ENCODE peak calls at places on chromosomes 6 and 20, in ten cellular contexts. S is transverse colon, M is heart right ventricle, N is A549, B is MM.1S, X is prostate gland, V is H9, L is neuronal stem cell, A is colonic mucosa, T is uterus. K is an unnamed sample.

GRCh38 chr20:45117581-45117980 is 2.6 kb upstream of the WFDC5 start:
- DNase-seq in S (peak), M (no peak), N (no peak), B (peak), X (no peak), V (no peak), L (no peak), A (peak), T (no peak), K (no peak)

GRCh38 chr20:22371843-22372242 is 212.5 kb downstream of the FOXA2 start:
- DNase-seq in S (no peak), M (no peak), N (no peak), B (peak), X (no peak), V (no peak), L (no peak), A (no peak), T (no peak), K (no peak)

GRCh38 chr6:50850223-50850751 is 31.6 kb downstream of the TFAP2B start:
- DNase-seq in S (no peak), M (no peak), N (no peak), B (no peak), X (no peak), V (peak), L (no peak), A (no peak), T (no peak), K (no peak)

GRCh38 chr20:13212750-13213149 is 8.3 kb upstream of the ISM1 start:
- DNase-seq in S (no peak), M (no peak), N (no peak), B (no peak), X (no peak), V (no peak), L (no peak), A (no peak), T (no peak), K (no peak)

GRCh38 chr6:106287215-106287614 is 38.3 kb downstream of the ATG5 start:
- DNase-seq in S (no peak), M (no peak), N (no peak), B (no peak), X (peak), V (no peak), L (no peak), A (no peak), T (no peak), K (no peak)

GRCh38 chr20:59137532-59137931 is 26.1 kb upstream of the ZNF831 start:
- DNase-seq in S (peak), M (peak), N (no peak), B (no peak), X (peak), V (no peak), L (no peak), A (peak), T (no peak), K (no peak)

GRCh38 chr20:31675828-31676533 is 38.3 kb downstream of the COX4I2 start:
- DNase-seq in S (no peak), M (no peak), N (no peak), B (peak), X (no peak), V (no peak), L (no peak), A (peak), T (no peak), K (no peak)

GRCh38 chr6:34561227-34561530 is 5.0 kb upstream of the SPDEF start:
- DNase-seq in S (no peak), M (no peak), N (no peak), B (no peak), X (no peak), V (no peak), L (no peak), A (no peak), T (no peak), K (no peak)

GRCh38 chr6:32664827-32665362 is 1.6 kb downstream of the HLA-DQB1 start:
- DNase-seq in S (peak), M (peak), N (no peak), B (no peak), X (no peak), V (peak), L (no peak), A (no peak), T (no peak), K (peak)

GRCh38 chr6:4909063-4909645 is 94.7 kb downstream of the RPP40 start:
- DNase-seq in S (peak), M (no peak), N (no peak), B (no peak), X (no peak), V (no peak), L (no peak), A (no peak), T (no peak), K (no peak)

GRCh38 chr6:4084444-4085328 is 5.7 kb upstream of the FAM217A start:
- DNase-seq in S (no peak), M (no peak), N (no peak), B (no peak), X (no peak), V (no peak), L (no peak), A (no peak), T (no peak), K (no peak)

GRCh38 chr20:41540916-41541315 is 77.3 kb downstream of the CHD6 start:
- DNase-seq in S (no peak), M (no peak), N (no peak), B (no peak), X (no peak), V (no peak), L (no peak), A (no peak), T (no peak), K (no peak)

GRCh38 chr20:6114696-6115095 is 8.1 kb downstream of the FERMT1 start:
- DNase-seq in S (no peak), M (no peak), N (no peak), B (no peak), X (no peak), V (no peak), L (no peak), A (no peak), T (no peak), K (no peak)

GRCh38 chr6:90286884-90287488 is 9.7 kb downstream of the BACH2 start:
- DNase-seq in S (peak), M (no peak), N (peak), B (peak), X (peak), V (peak), L (peak), A (peak), T (no peak), K (no peak)

GRCh38 chr6:158049055-158050028 is 67.7 kb downstream of the SYNJ2 start:
- DNase-seq in S (no peak), M (no peak), N (no peak), B (no peak), X (no peak), V (peak), L (no peak), A (no peak), T (no peak), K (no peak)

GRCh38 chr6:41193171-41193734 is 7.7 kb downstream of the TREML2 start:
- DNase-seq in S (no peak), M (no peak), N (no peak), B (no peak), X (no peak), V (no peak), L (no peak), A (no peak), T (no peak), K (peak)

GRCh38 chr20:37223053-37223452 is 38.6 kb downstream of the GHRH start:
- DNase-seq in S (no peak), M (no peak), N (peak), B (no peak), X (no peak), V (no peak), L (no peak), A (no peak), T (no peak), K (no peak)

GRCh38 chr20:62703853-62704228 is 4.8 kb upstream of the NTSR1 start:
- DNase-seq in S (no peak), M (peak), N (no peak), B (no peak), X (no peak), V (no peak), L (no peak), A (no peak), T (no peak), K (no peak)

GRCh38 chr6:135686784-135687301 is 164.7 kb upstream of the PDE7B start:
- DNase-seq in S (no peak), M (no peak), N (no peak), B (no peak), X (no peak), V (no peak), L (no peak), A (no peak), T (no peak), K (no peak)

GRCh38 chr20:56730003-56730402 is 100.9 kb downstream of the TFAP2C start:
- DNase-seq in S (no peak), M (no peak), N (no peak), B (no peak), X (no peak), V (no peak), L (no peak), A (no peak), T (no peak), K (no peak)

GRCh38 chr6:134512946-134513345 is 195.0 kb upstream of the SGK1 start:
- DNase-seq in S (no peak), M (peak), N (no peak), B (no peak), X (no peak), V (no peak), L (no peak), A (no peak), T (no peak), K (no peak)

GRCh38 chr6:115838763-115839401 is 221.8 kb downstream of the FRK start:
- DNase-seq in S (peak), M (no peak), N (peak), B (peak), X (no peak), V (peak), L (no peak), A (peak), T (no peak), K (no peak)

GRCh38 chr6:53103993-53104675 is 38.9 kb downstream of the FBXO9 start:
- DNase-seq in S (no peak), M (no peak), N (peak), B (peak), X (no peak), V (no peak), L (no peak), A (no peak), T (no peak), K (no peak)

GRCh38 chr20:33811763-33812672 is 870 bp downstream of the CHMP4B start:
- DNase-seq in S (peak), M (peak), N (peak), B (peak), X (peak), V (no peak), L (no peak), A (no peak), T (peak), K (peak)

GRCh38 chr6:124487778-124488431 is 474.3 kb upstream of the RNF217 start:
- DNase-seq in S (no peak), M (no peak), N (no peak), B (no peak), X (no peak), V (no peak), L (no peak), A (no peak), T (no peak), K (no peak)

GRCh38 chr6:43588194-43588593 is 12.2 kb downstream of the POLH start:
- DNase-seq in S (no peak), M (no peak), N (no peak), B (no peak), X (no peak), V (no peak), L (no peak), A (no peak), T (no peak), K (no peak)

DNA sequence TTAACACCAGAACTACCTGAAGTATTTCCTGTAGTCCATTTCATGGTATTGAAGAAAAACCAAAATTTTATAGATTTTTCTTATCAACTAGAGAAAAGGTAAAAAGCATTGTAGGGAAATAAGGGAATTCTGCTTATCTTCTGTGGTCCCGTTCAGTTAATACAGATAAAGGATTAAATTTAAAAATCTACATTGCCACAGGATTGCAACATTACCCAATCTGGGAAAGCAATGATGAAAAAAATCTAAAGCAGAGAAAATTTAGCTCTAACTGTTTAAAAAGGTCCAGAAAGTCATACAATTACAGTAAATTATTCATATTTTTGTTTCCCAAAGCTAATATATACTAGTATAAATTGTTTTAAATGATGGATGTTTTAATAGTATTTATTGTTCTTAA is 18.0 kb downstream of the POLH start:
- DNase-seq in S (no peak), M (no peak), N (no peak), B (no peak), X (no peak), V (no peak), L (no peak), A (no peak), T (no peak), K (no peak)
- H3K27ac ChIP-seq in S (no peak), M (no peak), N (no peak), B (no peak), X (no peak), V (no peak), L (no peak), A (no peak), T (no peak), K (no peak)

DNA sequence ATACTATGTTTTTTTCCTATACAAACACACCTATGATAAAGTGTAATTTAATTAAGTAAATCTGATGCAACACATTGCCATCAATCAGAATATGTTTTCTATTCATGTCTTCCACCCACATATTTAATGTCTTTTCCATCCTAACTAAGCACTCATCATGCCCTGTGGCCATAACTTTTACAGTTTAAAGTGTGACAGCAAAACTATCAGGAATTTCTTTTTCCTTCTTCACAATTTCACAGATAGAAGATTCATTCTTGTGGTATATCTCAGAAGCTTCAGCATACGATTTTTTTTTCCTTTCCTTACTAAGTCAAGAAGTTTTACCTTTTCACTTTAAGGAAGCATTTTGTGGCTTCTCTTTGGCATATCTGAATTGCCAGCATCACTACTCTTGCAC is 7.0 kb upstream of the BEND6 start:
- DNase-seq in S (no peak), M (no peak), N (no peak), B (no peak), X (no peak), V (no peak), L (no peak), A (no peak), T (no peak), K (no peak)
- H3K27ac ChIP-seq in S (no peak), M (no peak), N (no peak), B (no peak), X (no peak), V (no peak), L (no peak), A (no peak), T (no peak), K (no peak)

GRCh38 chr20:17021481-17021880 is 205.4 kb upstream of the PCSK2 start:
- DNase-seq in S (no peak), M (no peak), N (no peak), B (no peak), X (no peak), V (no peak), L (no peak), A (no peak), T (no peak), K (no peak)
- H3K27ac ChIP-seq in S (no peak), M (no peak), N (no peak), B (no peak), X (no peak), V (no peak), L (no peak), A (no peak), T (no peak), K (no peak)

DNA sequence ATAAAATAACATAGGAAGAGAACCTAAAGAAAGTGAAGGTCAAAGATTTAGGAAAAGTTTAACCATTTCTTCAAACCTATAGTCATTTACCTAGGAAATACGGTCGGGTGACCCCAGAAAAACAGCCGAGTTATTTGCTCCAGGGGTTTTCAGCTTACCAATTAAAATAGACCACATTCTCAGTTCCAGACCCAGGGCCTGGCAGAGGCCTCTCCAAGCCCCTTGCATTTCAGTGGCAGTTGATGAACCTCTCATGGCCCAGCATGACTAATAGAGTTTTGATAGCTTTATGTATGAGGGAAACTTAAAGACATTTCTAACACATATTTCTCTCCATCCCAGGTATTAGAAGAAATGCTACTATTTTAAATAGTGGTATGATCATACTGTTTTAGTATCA is 113.5 kb downstream of the OGFRL1 start:
- DNase-seq in S (no peak), M (no peak), N (no peak), B (no peak), X (no peak), V (no peak), L (no peak), A (no peak), T (no peak), K (no peak)
- H3K27ac ChIP-seq in S (no peak), M (no peak), N (peak), B (no peak), X (no peak), V (no peak), L (no peak), A (no peak), T (no peak), K (no peak)

DNA sequence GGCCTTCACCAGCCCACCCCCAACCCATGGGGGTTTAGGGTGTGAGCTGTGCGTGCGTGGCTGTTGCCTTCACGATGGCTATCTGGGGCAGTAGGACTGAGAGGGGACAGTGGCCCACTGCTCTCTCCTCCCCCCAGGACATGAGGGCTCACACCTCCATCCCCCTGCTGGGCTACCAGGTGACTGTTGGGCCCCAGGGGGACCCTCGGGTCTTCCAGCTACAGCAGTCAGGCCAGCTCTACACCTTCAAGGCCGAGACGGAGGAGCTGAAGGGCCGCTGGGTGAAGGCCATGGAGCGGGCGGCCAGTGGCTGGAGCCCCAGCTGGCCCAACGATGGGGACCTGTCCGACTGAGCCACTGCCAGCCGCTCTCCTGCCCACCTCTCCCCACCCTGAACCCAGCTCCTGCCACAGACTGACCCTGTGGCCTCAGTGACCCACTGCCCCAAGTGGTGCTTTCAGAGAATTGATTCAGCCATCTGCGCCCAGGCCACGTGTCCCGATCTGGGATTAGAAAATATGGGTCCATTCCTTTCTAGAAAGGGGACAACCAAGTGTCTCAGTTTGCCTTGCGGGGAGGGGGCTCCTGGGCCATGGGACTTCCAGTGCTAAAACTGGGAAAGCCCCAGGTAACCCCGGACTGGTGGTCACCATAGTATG is 22.5 kb downstream of the FGD2 start:
- DNase-seq in S (no peak), M (no peak), N (no peak), B (no peak), X (no peak), V (no peak), L (no peak), A (no peak), T (no peak), K (no peak)
- H3K27ac ChIP-seq in S (no peak), M (no peak), N (no peak), B (no peak), X (no peak), V (no peak), L (no peak), A (no peak), T (no peak), K (no peak)

DNA sequence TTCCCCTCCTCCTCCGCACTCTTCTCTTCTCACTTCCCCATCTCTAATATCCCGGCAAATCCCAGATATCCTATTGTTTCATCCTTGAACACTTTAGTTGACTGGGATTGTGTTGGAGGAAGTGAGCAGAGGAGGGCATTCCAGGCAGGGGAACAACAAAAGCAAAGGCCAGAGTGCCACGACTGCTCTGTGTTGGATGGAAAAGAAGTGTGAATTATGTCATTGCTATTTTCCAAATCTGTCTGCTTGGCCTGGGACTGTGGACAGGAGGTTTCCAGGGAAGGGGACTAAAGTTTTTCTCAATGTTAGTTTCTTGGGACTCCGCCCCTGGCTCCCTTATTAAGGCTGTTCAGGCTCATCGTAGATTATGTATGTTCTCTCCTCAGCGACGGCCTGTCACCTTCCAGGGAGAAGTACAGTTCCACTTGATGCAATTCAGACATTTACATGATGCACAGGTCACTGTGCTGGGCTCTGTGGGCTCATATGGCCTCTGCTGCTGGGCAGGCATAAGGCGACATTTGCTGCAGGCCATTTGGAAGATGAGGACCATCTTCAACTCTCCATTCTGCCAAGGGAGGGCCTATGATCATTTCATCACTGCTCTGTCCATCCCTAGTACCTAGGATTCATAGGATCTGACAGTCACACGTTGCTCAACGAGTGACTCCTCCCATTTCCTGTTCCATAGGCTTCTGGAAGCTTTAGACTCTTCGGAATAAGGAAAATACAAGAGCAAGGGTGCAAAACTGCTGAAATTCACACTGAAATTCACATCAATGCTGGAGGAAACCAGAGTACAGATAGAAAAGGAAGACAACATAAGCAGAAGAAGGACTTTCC is 99.1 kb upstream of the KCNK16 start:
- DNase-seq in S (no peak), M (no peak), N (no peak), B (no peak), X (no peak), V (no peak), L (no peak), A (no peak), T (no peak), K (no peak)
- H3K27ac ChIP-seq in S (peak), M (no peak), N (no peak), B (no peak), X (no peak), V (no peak), L (no peak), A (no peak), T (no peak), K (peak)

GRCh38 chr20:4713401-4713800 is 8.3 kb upstream of the PRND start:
- DNase-seq in S (no peak), M (no peak), N (peak), B (no peak), X (no peak), V (no peak), L (no peak), A (no peak), T (no peak), K (peak)
- H3K27ac ChIP-seq in S (no peak), M (no peak), N (no peak), B (no peak), X (no peak), V (no peak), L (no peak), A (no peak), T (no peak), K (no peak)

DNA sequence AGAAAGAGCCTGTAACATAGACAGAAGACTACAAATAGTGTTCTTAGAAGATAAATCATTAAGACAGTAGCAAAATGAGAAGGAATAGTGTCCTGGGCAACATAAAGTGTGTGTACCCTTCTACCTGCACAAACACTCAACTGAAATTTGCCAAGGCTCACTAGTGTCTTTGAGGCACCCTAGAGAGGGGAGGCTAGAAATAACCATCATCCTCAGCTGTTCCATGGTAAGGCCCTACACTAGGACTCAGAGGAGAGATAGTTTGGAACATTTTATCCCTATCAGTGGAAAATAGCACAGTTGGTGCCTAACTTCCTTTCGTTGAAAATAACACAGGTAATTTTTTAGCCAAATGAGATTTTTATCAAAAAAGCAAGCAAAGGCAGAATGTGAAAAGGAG is 230.7 kb downstream of the LAMA2 start:
- DNase-seq in S (no peak), M (no peak), N (no peak), B (no peak), X (no peak), V (no peak), L (no peak), A (no peak), T (no peak), K (no peak)
- H3K27ac ChIP-seq in S (no peak), M (no peak), N (no peak), B (no peak), X (no peak), V (no peak), L (no peak), A (no peak), T (peak), K (peak)